ENCODE peak calls at places on chromosomes 6 and 20, in six cellular contexts. P is HCT116, V is amniotic epithelial cell, I is GM13977, K is tibial nerve, U is A549. J is an unnamed sample.
A peak's percentile ranks its signal among the peaks of the same experiment; 100 is the strongest.

GRCh38 chr6:148304976-148305375 is 37.7 kb upstream of the SASH1 start:
- DNase-seq in I (no peak), P (no peak), U (no peak), V (no peak), K (no peak), J (peak; percentile 14)

GRCh38 chr20:31551581-31552081 is 37.4 kb downstream of the HM13 start:
- DNase-seq in K (no peak), I (no peak), P (no peak), V (peak; percentile 85), U (no peak), J (no peak)

GRCh38 chr6:28589234-28589951 is 63.7 kb downstream of the GPX5 start:
- DNase-seq in V (peak; percentile 94), U (peak; percentile 47), K (no peak), I (peak; percentile 50), P (peak; percentile 96), J (peak; percentile 95)

GRCh38 chr6:149567846-149568585 is 1.8 kb downstream of the GINM1 start:
- DNase-seq in I (peak; percentile 37), P (no peak), K (no peak), V (no peak), U (no peak), J (no peak)

GRCh38 chr20:37534401-37535157 is 6.9 kb upstream of the BLCAP start:
- DNase-seq in P (peak; percentile 70), I (peak; percentile 77), U (peak; percentile 38), V (peak; percentile 76), K (no peak), J (peak; percentile 85)

GRCh38 chr6:43060034-43060754 is 763 bp downstream of the KLC4 start:
- DNase-seq in V (no peak), I (no peak), K (no peak), U (peak; percentile 15), P (no peak), J (peak; percentile 25)

GRCh38 chr6:27866370-27867050 is 45.7 kb downstream of the OR2B2 start:
- DNase-seq in V (peak; percentile 51), I (peak; percentile 71), P (no peak), U (no peak), K (no peak), J (no peak)

GRCh38 chr6:399785-400517 is 8.4 kb downstream of the IRF4 start:
- DNase-seq in K (no peak), P (no peak), I (peak; percentile 70), V (no peak), U (no peak), J (no peak)

GRCh38 chr6:130934848-130935585 is 107.8 kb downstream of the SMLR1 start:
- DNase-seq in V (peak; percentile 65), U (no peak), K (no peak), I (no peak), P (no peak), J (no peak)

GRCh38 chr6:16966821-16967817 is 134.7 kb upstream of the STMND1 start:
- DNase-seq in I (no peak), V (peak; percentile 77), P (no peak), K (no peak), U (no peak), J (no peak)

GRCh38 chr6:29517728-29518440 is 30.1 kb upstream of the MAS1L start:
- DNase-seq in V (no peak), U (no peak), I (no peak), P (no peak), K (no peak), J (no peak)

GRCh38 chr6:145428656-145429173 is 306.6 kb downstream of the EPM2A start:
- DNase-seq in P (no peak), K (no peak), V (peak; percentile 12), U (no peak), I (no peak), J (no peak)

GRCh38 chr6:46917002-46917401 is 4.7 kb downstream of the ADGRF5 start:
- DNase-seq in V (no peak), I (no peak), U (no peak), K (no peak), P (no peak), J (no peak)

GRCh38 chr20:1623501-1624250 is 3.9 kb upstream of the SIRPB1 start:
- DNase-seq in K (no peak), V (no peak), U (no peak), P (no peak), I (no peak), J (no peak)

GRCh38 chr6:12785301-12785700 is 68.7 kb downstream of the PHACTR1 start:
- DNase-seq in K (no peak), I (no peak), P (no peak), V (no peak), U (no peak), J (no peak)

GRCh38 chr20:44034451-44034850 is 119.8 kb downstream of the TOX2 start:
- DNase-seq in I (no peak), K (no peak), V (no peak), U (no peak), P (no peak), J (no peak)

GRCh38 chr6:89212472-89212871 is 4.7 kb downstream of the GABRR1 start:
- DNase-seq in V (no peak), K (no peak), U (no peak), P (no peak), I (no peak), J (no peak)

GRCh38 chr6:93624408-93624807 is 205.0 kb upstream of the EPHA7 start:
- DNase-seq in I (no peak), K (no peak), U (no peak), V (no peak), P (no peak), J (peak; percentile 75)

GRCh38 chr6:14665827-14666724 is 548.5 kb downstream of the CD83 start:
- DNase-seq in U (no peak), K (peak; percentile 18), P (no peak), I (peak; percentile 33), V (peak; percentile 92), J (no peak)

GRCh38 chr20:14715400-14715799 is 378.0 kb upstream of the FLRT3 start:
- DNase-seq in I (no peak), P (no peak), U (no peak), K (no peak), V (no peak), J (no peak)

GRCh38 chr6:135163440-135163738 is 17.7 kb upstream of the MYB start:
- DNase-seq in I (peak; percentile 52), U (no peak), V (no peak), P (no peak), K (no peak), J (no peak)

GRCh38 chr6:18528084-18528743 is 141.1 kb downstream of the RNF144B start:
- DNase-seq in K (no peak), P (no peak), V (peak; percentile 10), I (no peak), U (peak; percentile 4), J (peak; percentile 35)

GRCh38 chr20:45097485-45098095 is 3.3 kb downstream of the KCNS1 start:
- DNase-seq in P (no peak), V (no peak), I (peak; percentile 77), K (no peak), U (no peak), J (peak; percentile 59)

GRCh38 chr6:125906158-125906998 is 50.2 kb upstream of the HINT3 start:
- DNase-seq in U (peak; percentile 25), V (peak; percentile 26), P (peak; percentile 23), I (peak; percentile 15), K (no peak), J (peak; percentile 40)

GRCh38 chr20:64255361-64256281 is at the start of gene PCMTD2:
- DNase-seq in V (peak; percentile 59), K (peak; percentile 75), P (peak; percentile 47), I (peak; percentile 98), U (peak; percentile 90), J (peak; percentile 73)

GRCh38 chr6:138187156-138187555 is 25.4 kb downstream of the ARFGEF3 start:
- DNase-seq in K (no peak), I (no peak), P (no peak), V (no peak), U (no peak), J (no peak)

GRCh38 chr6:152356659-152357058 is 280.5 kb downstream of the SYNE1 start:
- DNase-seq in P (peak; percentile 27), I (peak; percentile 46), K (no peak), V (peak; percentile 83), U (no peak), J (peak; percentile 31)

GRCh38 chr6:105838156-105838555 is 248.0 kb upstream of the PRDM1 start:
- DNase-seq in P (no peak), I (no peak), K (no peak), V (no peak), U (no peak), J (no peak)

GRCh38 chr6:130981409-130981808 is 81.6 kb downstream of the EPB41L2 start:
- DNase-seq in U (no peak), K (no peak), V (peak; percentile 52), P (no peak), I (no peak), J (no peak)

GRCh38 chr20:57193094-57193493 is 73.3 kb downstream of the BMP7 start:
- DNase-seq in K (no peak), V (no peak), U (no peak), P (no peak), I (no peak), J (no peak)